ENCODE peak calls at places on chromosomes 11 and 22, in eight cellular contexts. U is transverse colon, N is thoracic aorta, J is OCI-LY7, X is psoas muscle, T is spleen, C is body of pancreas, L is Panc1. F is an unnamed sample.

GRCh38 chr11:16271258-16271657 is 85.1 kb downstream of the SOX6 start:
- DNase-seq in U (no peak), J (no peak), N (no peak), X (no peak), T (no peak), L (no peak), C (no peak), F (no peak)

GRCh38 chr22:27998511-27999410 is 79.7 kb upstream of the PITPNB start:
- DNase-seq in C (no peak), J (no peak), L (no peak), X (no peak), U (no peak), N (no peak), T (peak; percentile 70), F (peak; percentile 61)

GRCh38 chr11:58616594-58616993 is 5.9 kb upstream of the CNTF start:
- DNase-seq in C (peak; percentile 65), T (no peak), J (no peak), L (no peak), N (no peak), U (no peak), X (peak; percentile 73), F (no peak)

GRCh38 chr11:64095949-64096348 is 60.2 kb downstream of the FLRT1 start:
- DNase-seq in L (no peak), C (no peak), J (no peak), X (no peak), U (no peak), T (no peak), N (no peak), F (no peak)

GRCh38 chr11:3340025-3340424 is 38.9 kb downstream of the ZNF195 start:
- DNase-seq in J (no peak), U (no peak), L (peak; percentile 15), N (no peak), X (no peak), C (no peak), T (no peak), F (no peak)

GRCh38 chr11:35009191-35009940 is 92.9 kb downstream of the PDHX start:
- DNase-seq in C (peak; percentile 64), X (no peak), T (no peak), U (peak; percentile 42), N (no peak), J (no peak), L (no peak), F (no peak)

GRCh38 chr11:36487619-36488018 is 22.5 kb downstream of the TRAF6 start:
- DNase-seq in L (no peak), C (no peak), X (no peak), T (no peak), U (no peak), J (peak; percentile 58), N (no peak), F (no peak)

GRCh38 chr22:45923812-45924211 is 53.1 kb downstream of the WNT7B start:
- DNase-seq in U (no peak), J (no peak), X (no peak), L (no peak), T (no peak), N (no peak), C (peak; percentile 75), F (peak; percentile 80)

GRCh38 chr11:45086526-45086925 is 59.9 kb upstream of the PRDM11 start:
- DNase-seq in N (no peak), J (no peak), T (no peak), X (no peak), U (no peak), L (no peak), C (no peak), F (no peak)

GRCh38 chr11:27696112-27696511 is 4.1 kb downstream of the BDNF start:
- DNase-seq in C (no peak), X (no peak), J (no peak), L (no peak), T (no peak), U (no peak), N (no peak), F (no peak)

GRCh38 chr11:126352934-126353801 is 2.3 kb upstream of the ST3GAL4 start:
- DNase-seq in N (no peak), T (peak; percentile 20), U (no peak), J (peak; percentile 63), C (no peak), L (no peak), X (no peak), F (no peak)

GRCh38 chr11:113372317-113372716 is 15.3 kb upstream of the ANKK1 start:
- DNase-seq in C (no peak), T (no peak), L (no peak), X (no peak), U (no peak), J (no peak), N (no peak), F (no peak)

GRCh38 chr11:92714111-92714510 is 255.3 kb upstream of the MTNR1B start:
- DNase-seq in L (no peak), T (no peak), J (no peak), U (no peak), N (no peak), X (no peak), C (no peak), F (no peak)

GRCh38 chr11:65314501-65315203 is at the start of gene CDC42EP2:
- DNase-seq in U (peak; percentile 92), C (peak; percentile 92), N (no peak), L (no peak), J (peak; percentile 74), T (peak; percentile 94), X (peak; percentile 90), F (peak; percentile 95)

GRCh38 chr22:22400964-22401363 is 107.6 kb downstream of the ZNF280B start:
- DNase-seq in T (no peak), X (no peak), L (no peak), U (no peak), J (no peak), C (no peak), N (no peak), F (no peak)

GRCh38 chr11:65156926-65157325 is 13.1 kb upstream of the SPDYC start:
- DNase-seq in X (no peak), J (no peak), N (no peak), L (no peak), C (no peak), T (peak; percentile 41), U (no peak), F (no peak)

GRCh38 chr11:86150826-86151187 is 81.9 kb upstream of the PICALM start:
- DNase-seq in L (no peak), U (no peak), N (no peak), X (no peak), T (no peak), C (no peak), J (no peak), F (no peak)

GRCh38 chr11:45919276-45919675 is 1.6 kb upstream of the PEX16 start:
- DNase-seq in J (no peak), U (no peak), C (no peak), T (peak; percentile 77), N (no peak), X (peak; percentile 2), L (no peak), F (peak; percentile 41)

GRCh38 chr11:66643745-66644437 is 5.4 kb downstream of the RBM4 start:
- DNase-seq in C (no peak), J (no peak), T (no peak), N (no peak), L (no peak), X (no peak), U (no peak), F (no peak)

GRCh38 chr11:66641834-66642233 is 3.3 kb downstream of the RBM4 start:
- DNase-seq in U (no peak), J (no peak), N (no peak), T (no peak), X (no peak), L (no peak), C (no peak), F (no peak)

GRCh38 chr11:66651011-66651410 is 12.5 kb downstream of the RBM4 start:
- DNase-seq in X (no peak), L (no peak), T (no peak), N (no peak), U (no peak), C (no peak), J (no peak), F (no peak)

GRCh38 chr11:66649903-66650302 is 11.4 kb downstream of the RBM4 start:
- DNase-seq in X (no peak), U (no peak), J (no peak), C (no peak), N (no peak), T (no peak), L (no peak), F (no peak)

GRCh38 chr11:66646875-66647274 is 8.4 kb downstream of the RBM4 start:
- DNase-seq in X (no peak), T (no peak), J (no peak), U (no peak), C (no peak), N (no peak), L (no peak), F (no peak)
- H3K36me3 ChIP-seq in X (peaks cover 82% of the 10 kb centered on the region), T (peaks cover 72% of the 10 kb centered on the region), J (peaks cover 100% of the 10 kb centered on the region), U (peaks cover 5% of the 10 kb centered on the region), C (no peaks in the 10 kb centered on the region), N (peaks cover 42% of the 10 kb centered on the region), L (peaks cover 62% of the 10 kb centered on the region), F (peaks cover 96% of the 10 kb centered on the region)

GRCh38 chr11:70087446-70088167 is 9.5 kb downstream of the ANO1 start:
- DNase-seq in J (no peak), U (no peak), C (no peak), T (no peak), X (no peak), N (no peak), L (no peak), F (peak; percentile 57)
- TF ChIP-seq CTCF in J (no peak), U (no peak), C (no peak), T (no peak), X (no peak), N (no peak), L (no peak), F (no peak)

GRCh38 chr22:50443202-50443601 is 31.6 kb downstream of the SBF1 start:
- DNase-seq in L (no peak), N (no peak), J (no peak), U (no peak), T (no peak), C (peak; percentile 9), X (peak; percentile 15), F (no peak)
- H3K36me3 ChIP-seq in L (no peaks in the 10 kb centered on the region), N (peaks cover 52% of the 10 kb centered on the region), J (peaks cover 85% of the 10 kb centered on the region), U (no peaks in the 10 kb centered on the region), T (peaks cover 67% of the 10 kb centered on the region), C (no peaks in the 10 kb centered on the region), X (peaks cover 82% of the 10 kb centered on the region), F (peaks cover 74% of the 10 kb centered on the region)

GRCh38 chr11:124327775-124328174 is 7.8 kb upstream of the OR8D2 start:
- DNase-seq in C (no peak), U (no peak), T (no peak), X (no peak), N (no peak), L (no peak), J (no peak), F (no peak)

GRCh38 chr11:124331873-124332272 is 11.9 kb upstream of the OR8D2 start:
- DNase-seq in L (no peak), C (no peak), N (no peak), X (no peak), U (no peak), T (no peak), J (no peak), F (no peak)

DNA sequence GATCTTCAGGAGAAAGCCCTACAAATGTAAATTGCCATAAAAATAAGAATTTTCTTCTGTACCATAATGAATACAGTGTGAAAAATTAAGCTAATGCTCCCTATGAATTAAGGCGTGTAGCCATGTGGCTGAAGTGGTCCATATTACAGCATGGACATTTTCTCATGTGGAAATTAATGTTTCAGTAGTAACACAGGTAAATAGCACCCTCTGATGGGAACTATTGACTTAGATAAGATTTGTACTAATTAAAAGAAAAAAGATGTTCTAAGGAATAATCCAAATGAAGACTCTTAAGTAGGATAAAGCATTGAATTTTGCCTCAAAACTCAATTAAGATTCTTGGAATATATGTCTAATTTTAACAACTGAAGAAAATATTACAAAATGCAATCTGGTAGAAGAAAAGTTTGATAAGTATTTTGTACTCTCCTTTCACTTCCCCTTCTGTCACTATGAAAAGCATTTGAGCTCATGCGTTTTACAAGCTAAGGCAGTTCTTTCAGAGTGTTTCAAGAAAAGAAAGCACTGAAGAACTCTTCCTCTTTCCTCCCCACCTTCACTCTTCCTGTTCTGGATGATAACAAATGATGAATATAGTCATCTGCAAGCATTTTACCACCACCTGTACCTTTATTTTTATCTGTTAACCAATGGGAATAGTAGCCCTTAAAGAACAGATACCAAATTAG is 9.9 kb upstream of the OR8D2 start:
- DNase-seq in T (no peak), L (no peak), U (no peak), X (no peak), J (peak; percentile 87), N (no peak), C (no peak), F (no peak)
- TF ChIP-seq CTCF in T (no peak), L (no peak), U (peak; percentile 8), X (no peak), J (peak; percentile 80), N (no peak), C (peak; percentile 41), F (no peak)